ENCODE peak calls at places on chromosomes 11 and 22, in eight cellular contexts. I, G, Z, J, C, F, N and L are unnamed samples.

GRCh38 chr22:46854125-46854870 is 91.8 kb downstream of the TBC1D22A start:
- DNase-seq in I (no peak), G (no peak), Z (no peak), J (peak; percentile 52), C (no peak), F (no peak), N (peak; percentile 76), L (peak; percentile 77)

GRCh38 chr11:68989936-68990606 is 9.3 kb upstream of the MRGPRD start:
- DNase-seq in I (no peak), G (peak; percentile 25), Z (peak; percentile 12), J (no peak), C (no peak), F (peak; percentile 28), N (peak; percentile 21), L (no peak)

GRCh38 chr11:94036096-94036495 is 14.9 kb downstream of the HEPHL1 start:
- DNase-seq in I (no peak), G (no peak), Z (no peak), J (no peak), C (no peak), F (no peak), N (no peak), L (no peak)

GRCh38 chr11:102914238-102915043 is 39.7 kb upstream of the MMP12 start:
- DNase-seq in I (no peak), G (no peak), Z (peak; percentile 36), J (no peak), C (peak; percentile 15), F (no peak), N (no peak), L (no peak)

GRCh38 chr22:31488988-31489617 is 539 bp downstream of the EIF4ENIF1 start:
- DNase-seq in I (no peak), G (peak; percentile 92), Z (peak; percentile 45), J (peak; percentile 32), C (peak; percentile 47), F (peak; percentile 83), N (peak; percentile 64), L (no peak)

GRCh38 chr11:64007160-64007628 is 21.0 kb downstream of the OTUB1 start:
- DNase-seq in I (no peak), G (no peak), Z (peak; percentile 27), J (no peak), C (no peak), F (peak; percentile 79), N (peak; percentile 73), L (peak; percentile 61)

GRCh38 chr22:21650280-21650679 is 8.2 kb downstream of the SDF2L1 start:
- DNase-seq in I (no peak), G (no peak), Z (no peak), J (no peak), C (no peak), F (no peak), N (no peak), L (no peak)

GRCh38 chr11:11179239-11179638 is 173.8 kb downstream of the CSNK2A3 start:
- DNase-seq in I (no peak), G (no peak), Z (no peak), J (no peak), C (no peak), F (no peak), N (no peak), L (no peak)

GRCh38 chr11:112024178-112024777 is 930 bp upstream of the DLAT start:
- DNase-seq in I (no peak), G (no peak), Z (no peak), J (no peak), C (no peak), F (no peak), N (no peak), L (no peak)

GRCh38 chr11:132234878-132235277 is 864.5 kb downstream of the NTM start:
- DNase-seq in I (no peak), G (no peak), Z (no peak), J (no peak), C (no peak), F (no peak), N (no peak), L (no peak)

GRCh38 chr11:128400382-128401203 is 186.8 kb downstream of the ETS1 start:
- DNase-seq in I (no peak), G (no peak), Z (no peak), J (no peak), C (no peak), F (no peak), N (no peak), L (no peak)

GRCh38 chr11:72688486-72688885 is 14.3 kb upstream of the PDE2A start:
- DNase-seq in I (no peak), G (no peak), Z (no peak), J (no peak), C (no peak), F (peak; percentile 51), N (no peak), L (no peak)

GRCh38 chr11:108973402-108974119 is 308.7 kb downstream of the DDX10 start:
- DNase-seq in I (no peak), G (no peak), Z (no peak), J (no peak), C (no peak), F (no peak), N (no peak), L (no peak)

GRCh38 chr11:73577496-73577917 is 20.4 kb downstream of the FAM168A start:
- DNase-seq in I (no peak), G (no peak), Z (no peak), J (no peak), C (no peak), F (no peak), N (no peak), L (no peak)

GRCh38 chr22:17007257-17007656 is 765 bp downstream of the GAB4 start:
- DNase-seq in I (no peak), G (no peak), Z (no peak), J (no peak), C (no peak), F (no peak), N (no peak), L (no peak)

GRCh38 chr11:70567680-70568503 is 169.6 kb downstream of the CTTN start:
- DNase-seq in I (no peak), G (peak; percentile 68), Z (peak; percentile 78), J (peak; percentile 48), C (no peak), F (peak; percentile 80), N (no peak), L (peak; percentile 65)

GRCh38 chr11:16252373-16252772 is 104.0 kb downstream of the SOX6 start:
- DNase-seq in I (no peak), G (no peak), Z (no peak), J (no peak), C (no peak), F (no peak), N (no peak), L (no peak)

GRCh38 chr11:57763568-57763967 is 2.0 kb downstream of the CTNND1 start:
- DNase-seq in I (no peak), G (no peak), Z (peak; percentile 41), J (no peak), C (no peak), F (no peak), N (no peak), L (no peak)

GRCh38 chr22:46180370-46181137 is 30.2 kb downstream of the PPARA start:
- DNase-seq in I (no peak), G (no peak), Z (no peak), J (no peak), C (no peak), F (no peak), N (peak; percentile 25), L (no peak)

GRCh38 chr11:81211050-81211449 is 1522.6 kb downstream of the FAM181B start:
- DNase-seq in I (no peak), G (no peak), Z (no peak), J (no peak), C (no peak), F (no peak), N (no peak), L (no peak)

GRCh38 chr11:95108159-95108611 is 18.5 kb downstream of the ENDOD1 start:
- DNase-seq in I (no peak), G (peak; percentile 81), Z (peak; percentile 53), J (peak; percentile 68), C (no peak), F (peak; percentile 78), N (peak; percentile 78), L (no peak)

GRCh38 chr22:47209077-47209514 is 446.6 kb downstream of the TBC1D22A start:
- DNase-seq in I (no peak), G (peak; percentile 40), Z (peak; percentile 12), J (no peak), C (peak; percentile 7), F (peak; percentile 41), N (no peak), L (peak; percentile 36)

DNA sequence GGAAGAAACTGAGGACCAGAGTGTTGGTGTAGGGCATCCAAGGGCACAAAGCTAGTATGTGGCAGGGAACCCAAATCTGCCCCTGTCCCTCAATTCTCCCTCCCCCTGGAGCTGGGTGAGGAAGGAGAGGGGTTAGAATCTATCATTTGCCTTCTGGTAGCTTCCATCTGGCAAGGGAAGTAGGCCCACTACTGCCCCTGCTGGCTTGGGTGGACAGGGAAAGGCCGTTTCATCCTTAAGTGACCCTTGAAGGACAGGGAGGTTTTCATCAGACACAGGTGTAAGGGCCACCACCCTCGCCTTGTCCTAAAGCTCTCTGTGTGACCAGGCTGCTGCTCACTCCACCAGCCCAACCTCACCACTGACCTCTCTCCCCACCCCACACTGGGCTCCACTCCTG is 22.1 kb downstream of the NECTIN1 start:
- DNase-seq in I (no peak), G (no peak), Z (no peak), J (no peak), C (no peak), F (no peak), N (no peak), L (no peak)
- TF ChIP-seq CTCF in I (no peak), G (no peak), Z (no peak), J (peak; percentile 21), C (no peak), F (peak; percentile 8), N (no peak), L (no peak)

GRCh38 chr11:114063149-114063828 is 3.8 kb downstream of the ZBTB16 start:
- DNase-seq in I (no peak), G (no peak), Z (no peak), J (no peak), C (no peak), F (no peak), N (no peak), L (no peak)
- H3K4me1 ChIP-seq in I (peaks cover 20% of the 10 kb centered on the region), G (peaks cover 93% of the 10 kb centered on the region), Z (peaks cover 7% of the 10 kb centered on the region), J (peaks cover 79% of the 10 kb centered on the region), C (peaks cover 77% of the 10 kb centered on the region), F (peaks cover 23% of the 10 kb centered on the region), N (peaks cover 11% of the 10 kb centered on the region), L (peaks cover 74% of the 10 kb centered on the region)

GRCh38 chr22:43476751-43477150 is 64.9 kb downstream of the MPPED1 start:
- DNase-seq in I (no peak), G (peak; percentile 58), Z (no peak), J (no peak), C (no peak), F (peak; percentile 39), N (no peak), L (no peak)
- H3K36me3 ChIP-seq in I (no peaks in the 10 kb centered on the region), G (no peaks in the 10 kb centered on the region), Z (no peaks in the 10 kb centered on the region), J (no peaks in the 10 kb centered on the region), C (no peaks in the 10 kb centered on the region), F (no peaks in the 10 kb centered on the region), N (no peaks in the 10 kb centered on the region), L (no peaks in the 10 kb centered on the region)

DNA sequence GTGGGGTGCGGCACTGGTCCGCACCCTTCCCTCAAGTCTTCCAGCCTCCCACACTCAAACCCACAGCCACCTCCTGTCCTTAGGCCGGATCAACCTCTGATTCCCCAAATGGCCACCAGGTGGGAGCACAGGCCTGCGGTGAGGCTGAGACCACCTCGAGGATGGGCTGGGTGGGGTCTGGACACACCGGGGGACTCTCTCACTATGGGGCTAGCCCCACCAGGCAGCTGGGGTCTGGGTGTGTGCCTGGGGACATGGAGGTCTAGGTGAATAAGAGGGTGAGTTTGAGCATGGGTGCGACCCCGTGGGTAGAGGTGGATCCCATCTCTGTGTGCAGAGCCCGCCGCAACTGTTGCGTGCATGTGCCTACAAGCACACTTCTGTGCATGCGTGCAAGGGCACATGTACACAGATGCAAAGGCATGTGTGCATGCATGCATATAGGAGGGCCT is 32.6 kb downstream of the MYO18B start:
- DNase-seq in I (no peak), G (no peak), Z (no peak), J (no peak), C (no peak), F (no peak), N (no peak), L (no peak)
- TF ChIP-seq CTCF in I (no peak), G (no peak), Z (peak; percentile 10), J (peak; percentile 30), C (no peak), F (no peak), N (no peak), L (no peak)